ENCODE peak calls at places on chromosomes 11 and 22, in ten cellular contexts. I is tibial artery, X is OCI-LY7, N is tibial nerve, K is PC-9, U is cardiac muscle cell, O is SK-N-SH, R is body of pancreas, W is Peyer's patch, B is PC-3. J is an unnamed sample.

GRCh38 chr22:27732391-27732790 is 69.2 kb downstream of the MN1 start:
- DNase-seq in B (no peak), N (no peak), K (no peak), I (peak), R (no peak), X (no peak), U (no peak), O (no peak), W (no peak), J (no peak)

GRCh38 chr11:101127348-101127698 is 2.3 kb downstream of the PGR start:
- DNase-seq in N (peak), I (peak), R (peak), W (no peak), B (no peak), K (no peak), X (no peak), O (no peak), U (no peak), J (peak)

GRCh38 chr11:47394322-47395224 is 13.8 kb upstream of the SLC39A13 start:
- DNase-seq in R (no peak), B (no peak), X (peak), W (peak), O (no peak), U (peak), I (no peak), K (no peak), N (no peak), J (peak)

GRCh38 chr11:88709567-88709966 is 356.2 kb downstream of the GRM5 start:
- DNase-seq in U (no peak), R (no peak), K (peak), N (no peak), I (no peak), W (no peak), O (no peak), X (no peak), B (peak), J (peak)

GRCh38 chr11:13210424-13210823 is 67.2 kb upstream of the BMAL1 start:
- DNase-seq in O (peak), U (peak), R (peak), I (peak), X (no peak), N (peak), W (peak), B (peak), K (peak), J (peak)

GRCh38 chr11:121328213-121328966 is 35.8 kb downstream of the SC5D start:
- DNase-seq in I (no peak), B (no peak), K (no peak), U (no peak), W (peak), N (no peak), O (no peak), R (no peak), X (peak), J (no peak)

GRCh38 chr22:27644566-27644965 is 157.0 kb downstream of the MN1 start:
- DNase-seq in O (no peak), U (no peak), R (no peak), W (no peak), X (no peak), I (no peak), K (no peak), B (no peak), N (no peak), J (no peak)

GRCh38 chr22:25777870-25778269 is 35.9 kb downstream of the MYO18B start:
- DNase-seq in O (peak), X (peak), W (peak), I (no peak), N (no peak), B (peak), K (no peak), U (peak), R (no peak), J (no peak)

GRCh38 chr11:97610000-97610399 is 1220.2 kb downstream of the JRKL start:
- DNase-seq in B (peak), N (no peak), X (no peak), O (no peak), W (no peak), I (no peak), K (no peak), U (peak), R (no peak), J (no peak)

GRCh38 chr11:70097783-70098182 is 19.7 kb downstream of the ANO1 start:
- DNase-seq in I (peak), R (no peak), N (no peak), B (no peak), U (no peak), W (no peak), K (no peak), X (no peak), O (no peak), J (no peak)

GRCh38 chr22:42383287-42383686 is 48.9 kb downstream of the NFAM1 start:
- DNase-seq in O (no peak), X (no peak), I (no peak), N (no peak), K (no peak), W (no peak), U (no peak), B (no peak), R (no peak), J (no peak)

GRCh38 chr11:11973866-11974265 is 34.6 kb downstream of the DKK3 start:
- DNase-seq in B (no peak), O (no peak), N (no peak), X (no peak), R (no peak), U (no peak), K (no peak), I (no peak), W (no peak), J (no peak)

GRCh38 chr11:40885257-40885947 is 574.0 kb downstream of the LRRC4C start:
- DNase-seq in W (no peak), N (no peak), I (no peak), O (no peak), X (no peak), K (no peak), U (no peak), R (no peak), B (peak), J (no peak)

GRCh38 chr22:27692243-27692642 is 109.3 kb downstream of the MN1 start:
- DNase-seq in K (no peak), B (no peak), W (no peak), O (no peak), U (no peak), N (no peak), I (no peak), X (no peak), R (no peak), J (no peak)

GRCh38 chr11:47488111-47488510 is 39.2 kb upstream of the RAPSN start:
- DNase-seq in K (no peak), R (no peak), W (no peak), X (no peak), O (no peak), I (no peak), B (no peak), U (no peak), N (no peak), J (peak)

GRCh38 chr11:38791346-38791961 is 2193.4 kb upstream of the RAG2 start:
- DNase-seq in U (peak), W (peak), N (no peak), K (peak), R (peak), B (peak), I (no peak), X (peak), O (peak), J (no peak)

GRCh38 chr22:19962909-19963806 is 21.5 kb upstream of the TXNRD2 start:
- DNase-seq in N (no peak), R (peak), O (no peak), X (no peak), I (no peak), B (peak), W (peak), K (peak), U (no peak), J (peak)

GRCh38 chr11:118216621-118217526 is 7.9 kb downstream of the JAML start:
- DNase-seq in W (no peak), R (no peak), X (no peak), I (no peak), U (no peak), O (no peak), N (no peak), B (no peak), K (no peak), J (no peak)

GRCh38 chr11:120771551-120772060 is 252.3 kb upstream of the TBCEL start:
- DNase-seq in I (no peak), K (no peak), N (no peak), W (no peak), O (no peak), R (no peak), X (no peak), U (no peak), B (no peak), J (no peak)

GRCh38 chr22:22943521-22944267 is 56.1 kb downstream of the IGLL5 start:
- DNase-seq in B (no peak), R (no peak), K (no peak), O (peak), I (no peak), N (no peak), W (no peak), X (peak), U (no peak), J (no peak)

GRCh38 chr11:45563801-45564200 is 101.6 kb downstream of the CHST1 start:
- DNase-seq in W (no peak), R (no peak), I (no peak), U (peak), K (no peak), N (no peak), B (no peak), O (no peak), X (no peak), J (no peak)

GRCh38 chr11:57644748-57645715 is 4.7 kb downstream of the YPEL4 start:
- DNase-seq in B (peak), O (peak), R (peak), W (peak), X (peak), I (peak), K (peak), U (peak), N (peak), J (peak)

GRCh38 chr22:27677895-27678458 is 123.6 kb downstream of the MN1 start:
- DNase-seq in I (no peak), B (no peak), X (no peak), O (no peak), N (no peak), K (no peak), U (no peak), R (no peak), W (no peak), J (no peak)

GRCh38 chr11:17641792-17642350 is 77.5 kb upstream of the MYOD1 start:
- DNase-seq in R (no peak), B (no peak), K (no peak), O (peak), N (no peak), U (no peak), I (no peak), X (no peak), W (no peak), J (no peak)

GRCh38 chr22:46047226-46047625 is 70.3 kb upstream of the WNT7B start:
- DNase-seq in W (peak), K (no peak), N (no peak), U (no peak), I (peak), O (no peak), B (no peak), X (no peak), R (peak), J (peak)

GRCh38 chr11:102829671-102830070 is 13.7 kb downstream of the MMP3 start:
- DNase-seq in B (no peak), K (no peak), O (no peak), W (no peak), X (no peak), I (no peak), R (no peak), U (no peak), N (no peak), J (no peak)
- H3K4me3 ChIP-seq in B (no peak), K (no peak), O (no peak), W (no peak), X (no peak), I (no peak), R (no peak), U (no peak), N (no peak), J (no peak)

GRCh38 chr11:66312549-66313320 is 4.1 kb downstream of the CD248 start:
- DNase-seq in B (peak), U (peak), W (peak), K (peak), R (peak), X (peak), N (peak), I (peak), O (peak), J (peak)

GRCh38 chr11:66311965-66312548 is 4.8 kb downstream of the CD248 start:
- DNase-seq in O (peak), N (peak), X (peak), B (peak), K (peak), W (peak), U (peak), I (peak), R (peak), J (peak)

GRCh38 chr11:66314561-66315497 is 2.0 kb downstream of the CD248 start:
- DNase-seq in N (no peak), X (no peak), U (no peak), O (no peak), K (no peak), W (no peak), R (no peak), B (no peak), I (no peak), J (no peak)

GRCh38 chr11:66314186-66314501 is 2.7 kb downstream of the CD248 start:
- DNase-seq in K (no peak), X (no peak), B (no peak), I (no peak), R (no peak), U (no peak), W (no peak), O (no peak), N (no peak), J (no peak)

GRCh38 chr11:66313321-66314185 is 3.3 kb downstream of the CD248 start:
- DNase-seq in X (no peak), R (peak), N (no peak), I (no peak), K (no peak), W (no peak), B (no peak), U (peak), O (peak), J (no peak)
- TF ChIP-seq CTCF in X (peak), R (no peak), N (no peak), I (no peak), K (no peak), W (no peak), B (no peak), U (peak), O (peak), J (no peak)

GRCh38 chr22:40193429-40194421 is 16.0 kb downstream of the TNRC6B start:
- DNase-seq in W (peak), I (no peak), N (no peak), B (peak), R (no peak), U (peak), K (no peak), X (no peak), O (no peak), J (no peak)
- H3K27ac ChIP-seq in W (no peak), I (no peak), N (peak), B (no peak), R (no peak), U (peak), K (no peak), X (no peak), O (no peak), J (no peak)

DNA sequence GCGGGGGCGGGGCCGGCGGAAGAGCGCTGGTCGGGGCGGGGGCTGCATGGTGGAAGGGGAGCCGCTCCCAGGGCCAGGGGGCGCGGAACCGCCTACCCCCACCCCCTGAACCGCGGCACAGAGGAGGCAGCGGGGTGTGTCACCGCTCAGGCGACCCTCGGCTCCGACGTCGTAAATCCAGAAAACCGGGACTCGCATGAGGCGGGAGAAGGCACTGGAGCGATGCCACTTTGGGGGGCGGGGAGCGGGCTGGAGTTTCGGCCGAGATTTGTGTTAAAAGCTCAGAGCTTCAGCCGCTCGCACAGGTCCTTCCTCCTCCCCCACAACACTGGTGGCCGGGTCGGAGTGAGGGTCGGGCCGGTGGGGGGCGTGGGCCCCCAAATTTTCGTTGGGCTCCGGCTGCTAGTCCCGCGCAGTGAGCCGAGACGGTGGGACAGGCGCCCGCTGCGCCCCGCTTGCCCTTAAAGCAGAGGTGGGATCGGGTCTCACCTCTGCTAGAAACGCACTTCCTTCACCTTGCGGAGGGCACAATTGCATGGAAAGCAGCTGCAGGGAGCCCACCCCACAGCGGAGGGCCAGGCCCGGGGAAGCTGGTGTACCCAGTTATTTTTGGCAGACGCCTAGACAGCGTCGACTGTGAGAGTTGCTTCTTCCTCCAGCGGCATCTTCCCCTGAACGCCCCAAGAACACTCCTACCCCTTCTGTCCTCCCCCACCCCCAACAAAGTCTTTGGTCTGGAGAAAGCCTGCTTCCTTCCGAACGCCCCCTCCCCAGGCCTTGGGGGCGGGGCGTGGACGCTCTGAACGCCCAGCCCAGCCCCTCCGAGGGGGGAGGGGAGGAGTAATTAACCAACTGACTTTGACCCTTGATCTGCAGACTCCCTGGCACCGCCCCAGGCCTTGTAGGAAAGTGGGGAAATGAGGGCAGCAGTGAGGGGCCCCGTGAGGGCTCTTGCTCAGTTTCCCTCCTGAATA is 1.1 kb downstream of the OVOL1 start:
- DNase-seq in X (peak), O (peak), U (no peak), W (peak), R (peak), B (no peak), I (no peak), N (no peak), K (no peak), J (no peak)
- H3K4me3 ChIP-seq in X (peak), O (no peak), U (peak), W (peak), R (peak), B (peak), I (peak), N (peak), K (peak), J (no peak)

GRCh38 chr11:36278531-36279245 is 10.5 kb downstream of the COMMD9 start:
- DNase-seq in R (no peak), I (no peak), X (no peak), N (no peak), W (no peak), O (no peak), U (no peak), B (no peak), K (no peak), J (no peak)
- TF ChIP-seq CTCF in R (no peak), I (no peak), X (no peak), N (no peak), W (no peak), O (no peak), U (no peak), B (no peak), K (peak), J (no peak)

DNA sequence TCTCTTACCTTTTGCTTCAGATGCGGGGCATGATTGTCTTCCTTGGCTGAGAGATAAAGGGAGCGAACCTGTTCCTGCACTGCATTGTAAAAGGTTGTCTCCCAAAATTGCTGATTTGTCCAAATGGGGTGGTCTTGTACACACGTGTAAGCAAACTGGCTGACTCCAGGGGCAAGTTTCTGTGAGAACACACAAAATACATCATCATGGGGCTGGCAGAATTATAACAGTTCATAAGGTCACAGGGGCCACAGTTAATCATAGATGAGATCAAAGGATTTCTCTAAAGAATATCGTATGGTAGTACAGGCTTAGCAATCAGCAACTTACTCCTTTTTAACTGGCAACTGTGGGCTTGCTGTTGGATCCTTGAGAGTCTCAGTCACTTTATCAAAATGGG is 194.3 kb downstream of the SWAP70 start:
- DNase-seq in W (no peak), R (no peak), N (no peak), O (peak), I (no peak), K (no peak), U (no peak), B (no peak), X (no peak), J (no peak)
- H3K27ac ChIP-seq in W (no peak), R (no peak), N (no peak), O (no peak), I (no peak), K (no peak), U (peak), B (no peak), X (peak), J (no peak)

DNA sequence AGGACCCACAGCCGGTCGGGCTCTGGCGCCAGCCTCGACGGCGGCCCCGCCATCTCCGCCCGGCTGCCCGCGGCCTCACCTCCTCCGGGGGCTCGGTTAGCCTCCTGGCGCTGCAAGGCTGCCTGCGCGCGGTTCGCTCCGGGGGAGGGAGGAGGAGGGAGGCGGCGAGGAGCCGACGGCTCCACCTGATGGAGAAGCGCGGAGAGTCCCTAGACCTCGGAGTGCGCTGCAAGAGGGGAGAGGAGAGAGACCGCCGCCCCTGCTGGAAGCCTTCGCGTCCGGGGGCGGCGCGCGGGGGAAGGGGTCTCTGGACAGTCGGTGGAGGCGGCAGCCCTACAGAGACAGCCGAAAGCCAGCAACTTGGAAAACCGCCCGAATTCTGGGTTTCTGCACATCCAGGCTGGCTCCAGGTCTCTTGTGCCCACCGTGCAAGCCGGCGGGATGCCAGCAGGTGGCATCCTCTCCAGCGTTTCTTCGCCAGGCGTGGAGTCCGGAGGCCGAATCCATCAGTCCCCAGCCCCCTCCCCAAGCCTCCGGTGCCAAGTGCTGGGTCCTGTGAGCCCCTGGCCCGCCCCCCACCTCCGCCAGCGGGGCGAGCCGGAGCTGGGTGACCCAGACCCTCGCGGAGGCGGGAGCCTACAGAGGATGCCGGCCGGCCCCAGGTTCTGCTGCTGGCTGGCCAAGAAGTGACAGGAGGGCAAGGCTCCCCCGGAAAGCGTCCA is 2.9 kb upstream of the KIRREL3 start:
- DNase-seq in B (no peak), W (no peak), U (no peak), I (no peak), R (no peak), K (peak), X (no peak), O (peak), N (no peak), J (peak)
- H3K4me3 ChIP-seq in B (no peak), W (no peak), U (peak), I (no peak), R (no peak), K (no peak), X (no peak), O (peak), N (peak), J (no peak)

GRCh38 chr11:64241430-64242153 is 697 bp downstream of the FKBP2 start:
- DNase-seq in O (peak), K (peak), N (peak), R (peak), W (peak), U (peak), B (peak), X (peak), I (peak), J (peak)
- TF ChIP-seq CTCF in O (no peak), K (no peak), N (no peak), R (no peak), W (no peak), U (no peak), B (no peak), X (no peak), I (no peak), J (no peak)